ENCODE peak calls at places on chromosomes 3 and 15, in six cellular contexts. One of them, this sample, is unnamed.

GRCh38 chr15:88465633-88466219 is 1.5 kb downstream of the MRPL46 start:
- DNase-seq in dorsolateral prefrontal cortex: no peak
- DNase-seq in tibial artery: no peak
- DNase-seq in cardiac muscle cell: peak; percentile 48
- DNase-seq in brain microvascular endothelial cell: peak; percentile 58
- DNase-seq in left ventricle myocardium inferior: no peak
- DNase-seq in this sample: no peak

GRCh38 chr3:198107840-198108734 is 148.1 kb downstream of the LMLN start:
- DNase-seq in dorsolateral prefrontal cortex: no peak
- DNase-seq in left ventricle myocardium inferior: no peak
- DNase-seq in tibial artery: no peak
- DNase-seq in brain microvascular endothelial cell: peak; percentile 11
- DNase-seq in cardiac muscle cell: no peak
- DNase-seq in this sample: no peak

GRCh38 chr3:69665026-69665739 is 74.1 kb upstream of the MITF start:
- DNase-seq in left ventricle myocardium inferior: no peak
- DNase-seq in dorsolateral prefrontal cortex: no peak
- DNase-seq in tibial artery: no peak
- DNase-seq in brain microvascular endothelial cell: peak; percentile 87
- DNase-seq in cardiac muscle cell: peak; percentile 56
- DNase-seq in this sample: no peak

GRCh38 chr3:155352900-155353490 is 59.5 kb upstream of the STRIT1 start:
- DNase-seq in left ventricle myocardium inferior: no peak
- DNase-seq in tibial artery: no peak
- DNase-seq in brain microvascular endothelial cell: no peak
- DNase-seq in cardiac muscle cell: peak; percentile 50
- DNase-seq in dorsolateral prefrontal cortex: no peak
- DNase-seq in this sample: no peak

GRCh38 chr3:97712919-97713318 is 51.6 kb upstream of the ARL6 start:
- DNase-seq in cardiac muscle cell: no peak
- DNase-seq in brain microvascular endothelial cell: no peak
- DNase-seq in dorsolateral prefrontal cortex: no peak
- DNase-seq in tibial artery: no peak
- DNase-seq in left ventricle myocardium inferior: no peak
- DNase-seq in this sample: no peak

GRCh38 chr3:195849322-195850074 is 37.8 kb upstream of the MUC4 start:
- DNase-seq in cardiac muscle cell: peak; percentile 53
- DNase-seq in dorsolateral prefrontal cortex: no peak
- DNase-seq in brain microvascular endothelial cell: no peak
- DNase-seq in left ventricle myocardium inferior: no peak
- DNase-seq in tibial artery: no peak
- DNase-seq in this sample: no peak

GRCh38 chr3:30730967-30731366 is 124.6 kb downstream of the TGFBR2 start:
- DNase-seq in dorsolateral prefrontal cortex: no peak
- DNase-seq in brain microvascular endothelial cell: no peak
- DNase-seq in left ventricle myocardium inferior: no peak
- DNase-seq in tibial artery: no peak
- DNase-seq in cardiac muscle cell: no peak
- DNase-seq in this sample: no peak

GRCh38 chr3:152480282-152480953 is 211.7 kb downstream of the MBNL1 start:
- DNase-seq in cardiac muscle cell: no peak
- DNase-seq in brain microvascular endothelial cell: no peak
- DNase-seq in tibial artery: no peak
- DNase-seq in left ventricle myocardium inferior: no peak
- DNase-seq in dorsolateral prefrontal cortex: no peak
- DNase-seq in this sample: no peak

GRCh38 chr3:141231923-141232861 is 567 bp downstream of the PXYLP1 start:
- DNase-seq in left ventricle myocardium inferior: peak; percentile 35
- DNase-seq in cardiac muscle cell: peak; percentile 10
- DNase-seq in brain microvascular endothelial cell: no peak
- DNase-seq in tibial artery: no peak
- DNase-seq in dorsolateral prefrontal cortex: peak; percentile 57
- DNase-seq in this sample: no peak

GRCh38 chr15:57436166-57436565 is 59.9 kb downstream of the CGNL1 start:
- DNase-seq in tibial artery: no peak
- DNase-seq in dorsolateral prefrontal cortex: no peak
- DNase-seq in brain microvascular endothelial cell: no peak
- DNase-seq in cardiac muscle cell: no peak
- DNase-seq in left ventricle myocardium inferior: no peak
- DNase-seq in this sample: no peak

GRCh38 chr15:37007301-37007700 is 93.0 kb downstream of the MEIS2 start:
- DNase-seq in dorsolateral prefrontal cortex: no peak
- DNase-seq in left ventricle myocardium inferior: no peak
- DNase-seq in tibial artery: no peak
- DNase-seq in cardiac muscle cell: no peak
- DNase-seq in brain microvascular endothelial cell: no peak
- DNase-seq in this sample: no peak

GRCh38 chr3:16364963-16365362 is 100.0 kb downstream of the OXNAD1 start:
- DNase-seq in tibial artery: no peak
- DNase-seq in dorsolateral prefrontal cortex: no peak
- DNase-seq in left ventricle myocardium inferior: no peak
- DNase-seq in cardiac muscle cell: no peak
- DNase-seq in brain microvascular endothelial cell: no peak
- DNase-seq in this sample: no peak

GRCh38 chr3:173857154-173857553 is 459.6 kb downstream of the NLGN1 start:
- DNase-seq in brain microvascular endothelial cell: no peak
- DNase-seq in left ventricle myocardium inferior: no peak
- DNase-seq in cardiac muscle cell: no peak
- DNase-seq in tibial artery: no peak
- DNase-seq in dorsolateral prefrontal cortex: no peak
- DNase-seq in this sample: no peak

GRCh38 chr3:55434789-55435188 is 52.3 kb downstream of the WNT5A start:
- DNase-seq in left ventricle myocardium inferior: no peak
- DNase-seq in dorsolateral prefrontal cortex: no peak
- DNase-seq in cardiac muscle cell: peak; percentile 46
- DNase-seq in tibial artery: no peak
- DNase-seq in brain microvascular endothelial cell: peak; percentile 12
- DNase-seq in this sample: no peak

GRCh38 chr3:182465301-182466185 is 327.8 kb upstream of the ATP11B start:
- DNase-seq in brain microvascular endothelial cell: no peak
- DNase-seq in tibial artery: no peak
- DNase-seq in cardiac muscle cell: no peak
- DNase-seq in dorsolateral prefrontal cortex: no peak
- DNase-seq in left ventricle myocardium inferior: no peak
- DNase-seq in this sample: no peak

GRCh38 chr3:54685213-54685612 is 242.6 kb downstream of the LRTM1 start:
- DNase-seq in brain microvascular endothelial cell: no peak
- DNase-seq in dorsolateral prefrontal cortex: no peak
- DNase-seq in tibial artery: no peak
- DNase-seq in left ventricle myocardium inferior: no peak
- DNase-seq in cardiac muscle cell: no peak
- DNase-seq in this sample: no peak

GRCh38 chr15:24784506-24784905 is 108.9 kb downstream of the NPAP1 start:
- DNase-seq in dorsolateral prefrontal cortex: no peak
- DNase-seq in left ventricle myocardium inferior: no peak
- DNase-seq in brain microvascular endothelial cell: no peak
- DNase-seq in tibial artery: no peak
- DNase-seq in cardiac muscle cell: no peak
- DNase-seq in this sample: no peak

DNA sequence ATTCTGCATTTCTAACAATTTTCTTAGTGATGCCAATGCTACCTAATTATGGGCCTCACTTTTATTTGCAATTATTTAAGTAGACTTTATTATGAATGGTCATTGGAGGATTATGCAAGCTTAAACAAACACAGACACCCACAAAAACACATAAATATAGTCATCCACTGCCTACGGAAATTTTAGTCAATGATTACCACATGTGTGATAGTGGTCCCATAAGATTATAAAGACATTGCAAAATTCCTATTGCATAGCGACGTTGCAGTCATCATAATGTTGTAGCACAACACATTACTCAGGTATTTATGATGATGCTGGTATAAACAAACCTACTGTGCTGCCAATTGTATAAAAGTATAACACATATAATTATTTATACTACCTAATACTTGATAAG is 247.8 kb upstream of the ALCAM start:
- DNase-seq in cardiac muscle cell: peak; percentile 39
- DNase-seq in tibial artery: no peak
- DNase-seq in brain microvascular endothelial cell: peak; percentile 12
- DNase-seq in dorsolateral prefrontal cortex: no peak
- DNase-seq in left ventricle myocardium inferior: no peak
- DNase-seq in this sample: no peak
- H3K27ac ChIP-seq in cardiac muscle cell: no peak overlapping the region
- H3K27ac ChIP-seq in tibial artery: no peak overlapping the region
- H3K27ac ChIP-seq in brain microvascular endothelial cell: no peak overlapping the region
- H3K27ac ChIP-seq in dorsolateral prefrontal cortex: no peak overlapping the region
- H3K27ac ChIP-seq in left ventricle myocardium inferior: no peak overlapping the region
- H3K27ac ChIP-seq in this sample: no peak overlapping the region

DNA sequence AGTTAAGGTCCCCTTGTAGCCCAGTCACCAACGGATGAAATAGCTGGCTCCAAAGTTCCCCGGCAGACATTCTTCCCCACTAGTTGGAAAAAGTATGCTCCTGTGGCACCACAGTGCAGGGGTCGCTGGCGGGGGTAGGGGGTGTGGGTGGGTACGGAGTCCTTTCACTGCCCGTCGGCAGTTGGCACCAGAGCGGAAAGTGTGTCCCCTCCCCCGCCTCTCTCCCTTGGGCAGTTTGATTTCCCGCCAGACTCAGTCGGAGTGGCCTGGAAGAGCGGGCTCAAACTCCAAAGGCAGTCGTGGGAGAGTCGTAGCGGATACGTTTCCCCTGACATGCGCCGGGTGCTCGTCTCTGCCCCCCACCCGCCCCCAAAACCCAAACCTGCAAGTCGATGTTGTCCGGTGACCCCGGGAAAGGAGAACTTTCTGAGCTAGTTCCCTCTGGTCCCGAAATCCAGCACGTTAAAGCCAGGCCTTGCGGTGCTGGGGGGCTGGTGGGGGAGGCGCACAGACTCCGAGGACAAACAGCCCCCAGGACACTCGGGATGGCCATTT is 4.5 kb upstream of the FOXB1 start:
- DNase-seq in tibial artery: no peak
- DNase-seq in cardiac muscle cell: no peak
- DNase-seq in dorsolateral prefrontal cortex: no peak
- DNase-seq in brain microvascular endothelial cell: no peak
- DNase-seq in left ventricle myocardium inferior: no peak
- DNase-seq in this sample: no peak
- H3K27me3 ChIP-seq in tibial artery: peaks cover 100% of the 10 kb centered on the region
- H3K27me3 ChIP-seq in cardiac muscle cell: peaks cover 100% of the 10 kb centered on the region
- H3K27me3 ChIP-seq in dorsolateral prefrontal cortex: peaks cover 99% of the 10 kb centered on the region
- H3K27me3 ChIP-seq in brain microvascular endothelial cell: peaks cover 96% of the 10 kb centered on the region
- H3K27me3 ChIP-seq in left ventricle myocardium inferior: peaks cover 100% of the 10 kb centered on the region
- H3K27me3 ChIP-seq in this sample: peaks cover 100% of the 10 kb centered on the region

GRCh38 chr3:176357891-176358290 is 839.4 kb downstream of the TBL1XR1 start:
- DNase-seq in brain microvascular endothelial cell: no peak
- DNase-seq in cardiac muscle cell: no peak
- DNase-seq in dorsolateral prefrontal cortex: no peak
- DNase-seq in left ventricle myocardium inferior: no peak
- DNase-seq in tibial artery: no peak
- DNase-seq in this sample: no peak

GRCh38 chr3:176354843-176355242 is 842.4 kb downstream of the TBL1XR1 start:
- DNase-seq in cardiac muscle cell: no peak
- DNase-seq in brain microvascular endothelial cell: no peak
- DNase-seq in dorsolateral prefrontal cortex: no peak
- DNase-seq in left ventricle myocardium inferior: no peak
- DNase-seq in tibial artery: no peak
- DNase-seq in this sample: no peak

GRCh38 chr3:176362191-176362731 is 835.0 kb downstream of the TBL1XR1 start:
- DNase-seq in tibial artery: no peak
- DNase-seq in cardiac muscle cell: no peak
- DNase-seq in dorsolateral prefrontal cortex: no peak
- DNase-seq in brain microvascular endothelial cell: no peak
- DNase-seq in left ventricle myocardium inferior: no peak
- DNase-seq in this sample: no peak

DNA sequence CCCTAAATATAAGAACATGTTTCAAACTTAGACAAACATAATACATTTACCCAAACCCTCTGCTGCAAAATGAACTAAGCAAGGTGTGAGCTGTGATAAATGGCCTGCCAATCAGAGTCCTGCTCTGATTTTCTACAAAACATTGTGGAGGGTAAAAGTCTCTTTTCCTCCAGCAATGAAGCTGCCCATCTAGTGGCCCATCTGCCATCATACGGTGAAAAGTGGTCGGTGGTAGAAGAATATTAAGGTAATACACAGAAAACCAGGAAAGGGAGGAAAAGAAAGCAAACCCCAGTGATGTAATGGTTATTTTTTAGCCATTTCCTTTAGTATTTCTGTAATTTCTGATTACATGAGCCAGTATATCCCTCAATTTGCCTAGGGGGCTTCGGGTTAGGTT is 838.1 kb downstream of the TBL1XR1 start:
- DNase-seq in tibial artery: no peak
- DNase-seq in brain microvascular endothelial cell: no peak
- DNase-seq in left ventricle myocardium inferior: no peak
- DNase-seq in dorsolateral prefrontal cortex: no peak
- DNase-seq in cardiac muscle cell: no peak
- DNase-seq in this sample: no peak
- TF ChIP-seq CTCF in tibial artery: no peak
- TF ChIP-seq CTCF in brain microvascular endothelial cell: peak; percentile 53
- TF ChIP-seq CTCF in left ventricle myocardium inferior: no peak
- TF ChIP-seq CTCF in dorsolateral prefrontal cortex: no peak
- TF ChIP-seq CTCF in cardiac muscle cell: no peak
- TF ChIP-seq CTCF in this sample: no peak

GRCh38 chr15:67168694-67169093 is 85.8 kb downstream of the AAGAB start:
- DNase-seq in dorsolateral prefrontal cortex: no peak
- DNase-seq in tibial artery: peak; percentile 10
- DNase-seq in left ventricle myocardium inferior: no peak
- DNase-seq in cardiac muscle cell: no peak
- DNase-seq in brain microvascular endothelial cell: no peak
- DNase-seq in this sample: no peak

GRCh38 chr15:67171471-67171870 is 83.0 kb downstream of the AAGAB start:
- DNase-seq in dorsolateral prefrontal cortex: no peak
- DNase-seq in cardiac muscle cell: no peak
- DNase-seq in left ventricle myocardium inferior: no peak
- DNase-seq in brain microvascular endothelial cell: no peak
- DNase-seq in tibial artery: no peak
- DNase-seq in this sample: no peak

GRCh38 chr15:67172172-67172571 is 82.3 kb downstream of the AAGAB start:
- DNase-seq in brain microvascular endothelial cell: no peak
- DNase-seq in cardiac muscle cell: no peak
- DNase-seq in left ventricle myocardium inferior: no peak
- DNase-seq in dorsolateral prefrontal cortex: no peak
- DNase-seq in tibial artery: peak; percentile 12
- DNase-seq in this sample: no peak

GRCh38 chr15:67173015-67173414 is 81.4 kb downstream of the AAGAB start:
- DNase-seq in left ventricle myocardium inferior: no peak
- DNase-seq in dorsolateral prefrontal cortex: no peak
- DNase-seq in brain microvascular endothelial cell: no peak
- DNase-seq in tibial artery: no peak
- DNase-seq in cardiac muscle cell: no peak
- DNase-seq in this sample: no peak

DNA sequence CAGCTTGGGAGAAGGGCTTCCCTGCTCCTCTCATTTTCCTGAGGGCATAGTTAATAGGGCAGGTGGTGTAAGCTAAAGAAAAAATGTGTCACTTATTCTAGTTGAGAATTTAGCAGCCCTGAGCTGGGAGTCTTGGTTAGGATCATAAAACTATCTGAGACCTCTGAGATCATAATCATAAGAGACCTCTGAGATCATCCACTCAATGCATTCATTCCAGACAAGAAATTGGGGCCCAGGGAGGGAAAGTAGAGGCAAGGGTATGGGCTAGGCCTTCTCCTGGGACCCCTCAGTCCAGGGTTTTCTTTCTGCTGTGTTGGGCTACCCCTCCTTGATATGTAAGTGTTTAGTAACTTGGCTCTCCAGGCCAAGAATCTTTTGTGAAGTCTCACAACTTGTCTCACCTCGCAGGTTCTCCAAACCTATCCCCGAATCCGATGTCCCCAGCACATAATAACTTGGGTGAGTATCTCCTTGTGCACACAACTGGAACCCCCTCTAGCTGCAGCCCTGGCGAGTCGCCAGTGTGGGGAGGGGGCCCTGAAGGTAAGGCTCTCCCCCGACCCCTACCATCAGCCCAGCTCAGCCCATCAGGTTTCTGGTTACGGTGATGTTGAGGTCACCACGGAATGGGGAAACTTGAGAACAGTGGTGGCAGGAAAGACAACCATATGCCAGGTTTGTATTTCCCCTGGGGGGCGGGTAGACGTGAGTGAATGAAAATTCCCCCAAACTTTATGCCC is 84.1 kb downstream of the AAGAB start:
- DNase-seq in brain microvascular endothelial cell: no peak
- DNase-seq in tibial artery: no peak
- DNase-seq in dorsolateral prefrontal cortex: no peak
- DNase-seq in left ventricle myocardium inferior: no peak
- DNase-seq in cardiac muscle cell: no peak
- DNase-seq in this sample: no peak
- H3K27ac ChIP-seq in brain microvascular endothelial cell: peak overlapping the region; percentile 89
- H3K27ac ChIP-seq in tibial artery: no peak overlapping the region
- H3K27ac ChIP-seq in dorsolateral prefrontal cortex: no peak overlapping the region
- H3K27ac ChIP-seq in left ventricle myocardium inferior: no peak overlapping the region
- H3K27ac ChIP-seq in cardiac muscle cell: no peak overlapping the region
- H3K27ac ChIP-seq in this sample: no peak overlapping the region